ENCODE peak calls at places on chromosome 6, in six cellular contexts. L is breast epithelium, U is Caco-2, D is A549, S is neural progenitor cell, V is fibroblast of lung. G is an unnamed sample.

GRCh38 chr6:151546941-151547659 is 53.3 kb downstream of the CCDC170 start:
- DNase-seq in S (no peak), L (no peak), D (peak; percentile 8), V (no peak), U (no peak), G (no peak)

GRCh38 chr6:96156425-96156824 is 140.7 kb downstream of the FUT9 start:
- DNase-seq in D (no peak), U (no peak), L (no peak), S (no peak), V (no peak), G (peak; percentile 66)

GRCh38 chr6:32175711-32176475 is at the start of gene AGPAT1:
- DNase-seq in L (peak; percentile 94), S (peak; percentile 97), V (peak; percentile 98), U (peak; percentile 97), D (peak; percentile 93), G (peak; percentile 99)

GRCh38 chr6:119347466-119348307 is 1.9 kb downstream of the MAN1A1 start:
- DNase-seq in V (no peak), S (no peak), L (no peak), D (no peak), U (peak; percentile 52), G (no peak)

GRCh38 chr6:12538881-12539357 is 177.6 kb upstream of the PHACTR1 start:
- DNase-seq in U (no peak), D (peak; percentile 5), V (no peak), L (no peak), S (no peak), G (no peak)

GRCh38 chr6:35804996-35805736 is at the start of gene LHFPL5:
- DNase-seq in L (no peak), U (peak; percentile 86), V (peak; percentile 15), S (peak; percentile 92), D (no peak), G (peak; percentile 33)

GRCh38 chr6:118736351-118736750 is 85.0 kb upstream of the CEP85L start:
- DNase-seq in L (no peak), V (no peak), S (no peak), U (no peak), D (no peak), G (no peak)

GRCh38 chr6:68651018-68651985 is 16.2 kb downstream of the ADGRB3 start:
- DNase-seq in V (peak; percentile 95), U (no peak), D (no peak), S (no peak), L (no peak), G (no peak)

GRCh38 chr6:85461806-85462185 is 11.9 kb downstream of the NT5E start:
- DNase-seq in D (no peak), L (no peak), V (no peak), U (no peak), S (no peak), G (no peak)

GRCh38 chr6:105001063-105001462 is 44.2 kb downstream of the LIN28B start:
- DNase-seq in V (no peak), S (no peak), D (no peak), U (no peak), L (no peak), G (no peak)

GRCh38 chr6:80214436-80215022 is 108.1 kb downstream of the BCKDHB start:
- DNase-seq in L (no peak), S (peak; percentile 74), U (peak; percentile 33), D (peak; percentile 45), V (peak; percentile 76), G (peak; percentile 36)

GRCh38 chr6:111013144-111013905 is 31.5 kb downstream of the RPF2 start:
- DNase-seq in V (no peak), D (no peak), S (no peak), L (no peak), U (no peak), G (no peak)

GRCh38 chr6:15754035-15754705 is 91.3 kb upstream of the DTNBP1 start:
- DNase-seq in U (no peak), L (no peak), V (peak; percentile 41), S (no peak), D (no peak), G (no peak)

GRCh38 chr6:134826889-134827737 is 122.8 kb downstream of the ALDH8A1 start:
- DNase-seq in V (peak; percentile 96), S (no peak), D (no peak), L (peak; percentile 78), U (no peak), G (no peak)

GRCh38 chr6:89287351-89288028 is 27.6 kb downstream of the GABRR2 start:
- DNase-seq in U (no peak), S (no peak), D (no peak), L (no peak), V (no peak), G (no peak)

GRCh38 chr6:138498575-138499302 is 555 bp downstream of the NHSL1 start:
- DNase-seq in L (no peak), D (no peak), S (no peak), U (no peak), V (no peak), G (peak; percentile 81)

GRCh38 chr6:107871981-107872380 is 47.9 kb upstream of the SCML4 start:
- DNase-seq in U (no peak), L (no peak), S (no peak), V (peak; percentile 42), D (no peak), G (no peak)

DNA sequence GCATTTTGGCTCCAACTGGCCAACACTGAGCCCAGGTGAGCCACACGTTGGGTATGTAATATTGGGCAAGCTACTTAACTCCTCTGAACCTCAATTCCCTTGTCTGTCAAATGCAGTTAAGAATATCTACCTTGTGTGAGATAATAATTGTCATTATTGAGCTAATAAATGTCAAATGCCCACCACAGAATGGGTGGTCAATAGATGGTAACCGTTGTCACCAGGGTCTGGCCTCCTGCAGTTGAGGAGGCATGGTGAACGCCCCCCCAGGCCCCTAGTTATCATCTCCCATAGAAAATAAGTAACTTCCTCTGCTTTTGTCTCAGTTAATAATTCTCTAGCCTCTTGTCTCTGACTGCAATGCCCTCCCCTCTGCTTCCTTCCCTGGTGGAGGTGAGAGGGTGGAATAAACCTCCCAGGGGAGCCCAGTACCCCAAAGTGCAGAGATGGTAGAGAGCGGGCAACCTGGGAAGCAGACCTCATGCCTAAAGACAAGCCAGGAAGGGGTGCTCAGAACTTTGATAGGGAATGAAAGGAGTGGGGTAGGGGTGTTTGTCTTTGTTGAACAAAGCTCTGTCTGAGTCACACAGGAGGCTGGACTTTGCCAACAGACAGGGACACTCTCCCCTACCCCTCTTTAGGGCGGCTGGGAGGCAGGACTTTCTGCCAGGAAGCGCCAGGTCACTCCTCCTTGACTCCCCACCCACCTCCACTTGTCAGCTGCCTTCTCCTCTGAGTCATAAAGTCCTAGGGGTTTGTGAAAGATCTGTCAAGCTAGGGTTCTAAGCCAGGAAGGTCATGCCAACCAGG is 1.3 kb upstream of the UNC5CL start:
- DNase-seq in D (peak; percentile 84), U (peak; percentile 90), L (no peak), V (no peak), S (no peak), G (no peak)
- H3K4me1 ChIP-seq in D (peaks cover 51% of the 10 kb centered on the region), U (peaks cover 65% of the 10 kb centered on the region), L (no peaks in the 10 kb centered on the region), V (no peaks in the 10 kb centered on the region), S (peaks cover 4% of the 10 kb centered on the region), G (no peaks in the 10 kb centered on the region)

DNA sequence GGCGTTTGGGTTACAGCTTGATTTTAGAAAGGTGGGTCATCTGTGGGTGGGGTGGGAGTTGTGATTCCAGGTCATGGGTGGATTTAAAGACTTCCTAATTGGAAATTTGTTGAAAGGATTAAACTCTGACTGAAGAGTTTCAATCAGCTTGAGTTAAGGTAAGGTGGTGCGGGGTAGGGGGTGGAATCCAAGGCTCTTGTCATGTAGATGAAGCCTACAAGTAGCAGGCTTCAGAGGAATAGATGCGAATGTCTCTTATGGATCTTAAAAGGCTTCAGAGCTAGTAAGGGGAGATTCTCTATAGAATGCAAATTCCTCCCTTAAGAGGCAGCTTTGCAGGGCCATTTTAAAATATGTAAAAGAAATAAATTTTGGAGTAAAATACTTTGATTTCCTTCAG is 645.3 kb downstream of the FRK start:
- DNase-seq in L (no peak), D (no peak), U (no peak), V (no peak), S (peak; percentile 47), G (peak; percentile 3)
- H3K4me3 ChIP-seq in L (no peak overlapping the region), D (no peak overlapping the region), U (no peak overlapping the region), V (no peak overlapping the region), S (no peak overlapping the region), G (no peak overlapping the region)

DNA sequence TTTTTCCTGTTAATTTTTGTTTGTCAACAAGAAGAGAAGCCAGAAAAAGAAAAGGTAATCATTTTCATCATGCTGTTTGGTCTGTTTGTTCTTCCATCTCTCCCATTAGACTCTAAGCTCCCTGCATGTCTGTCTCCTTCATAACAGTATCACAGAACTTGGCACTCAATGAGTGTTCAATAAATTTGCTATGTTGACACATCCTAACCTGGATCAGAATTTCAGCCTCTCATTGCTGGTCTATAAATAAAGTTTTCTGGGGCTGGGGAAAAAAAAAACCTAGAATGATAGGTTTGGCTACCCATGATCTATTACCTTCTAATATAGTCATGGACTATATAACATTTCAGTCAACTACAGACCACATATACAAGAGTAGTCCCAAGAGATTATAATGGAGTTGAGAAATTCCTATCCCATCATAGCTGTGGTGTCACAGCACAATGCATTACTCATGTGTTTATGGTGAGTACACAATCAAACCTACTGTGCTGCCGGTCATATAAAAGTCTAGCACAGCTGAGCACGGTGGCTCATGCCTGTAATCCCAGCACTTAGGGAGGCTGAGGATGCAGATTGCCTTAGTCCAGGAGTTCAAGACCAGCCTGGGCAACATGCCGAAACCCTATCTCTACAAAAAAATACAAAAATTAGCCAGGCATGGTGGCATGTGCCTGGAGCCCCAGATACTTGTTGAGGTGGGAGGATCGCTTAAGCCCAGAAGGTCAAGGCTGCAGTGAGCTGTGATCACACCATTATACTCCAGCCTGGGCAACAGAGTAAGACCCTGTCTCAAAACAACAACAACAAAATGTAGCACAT is 5.9 kb downstream of the NUDT3 start:
- DNase-seq in D (peak; percentile 45), V (peak; percentile 89), L (no peak), U (no peak), S (no peak), G (peak; percentile 18)
- H3K4me1 ChIP-seq in D (peaks cover 36% of the 10 kb centered on the region), V (peaks cover 8% of the 10 kb centered on the region), L (no peaks in the 10 kb centered on the region), U (peaks cover 6% of the 10 kb centered on the region), S (peaks cover 32% of the 10 kb centered on the region), G (peaks cover 39% of the 10 kb centered on the region)

GRCh38 chr6:25051083-25051482 is 115.3 kb upstream of the RIPOR2 start:
- DNase-seq in L (no peak), U (no peak), S (no peak), V (no peak), D (no peak), G (no peak)
- H3K4me3 ChIP-seq in L (no peak overlapping the region), U (no peak overlapping the region), S (no peak overlapping the region), V (no peak overlapping the region), D (no peak overlapping the region), G (no peak overlapping the region)

G was measured in HAP-1.